ENCODE peak calls at places on chromosomes 11 and 22, in four cellular contexts. T is lung, A is transverse colon, H is heart left ventricle. G is an unnamed sample.

GRCh38 chr11:89442801-89443200 is 48.4 kb downstream of the NOX4 start:
- DNase-seq in H (no peak), T (no peak), A (no peak), G (no peak)

GRCh38 chr11:76233936-76234703 is 27.8 kb upstream of the WNT11 start:
- DNase-seq in T (peak; percentile 53), A (peak; percentile 55), H (peak; percentile 71), G (peak; percentile 65)

GRCh38 chr11:17611503-17612220 is 64.6 kb downstream of the OTOG start:
- DNase-seq in T (peak; percentile 24), H (no peak), A (no peak), G (no peak)

GRCh38 chr22:45518580-45518991 is 15.9 kb downstream of the FBLN1 start:
- DNase-seq in A (no peak), T (no peak), H (no peak), G (no peak)

GRCh38 chr22:36325163-36326031 is 62.4 kb downstream of the MYH9 start:
- DNase-seq in A (peak; percentile 80), H (no peak), T (peak; percentile 72), G (no peak)

GRCh38 chr11:2150206-2150847 is 10.7 kb downstream of the INS start:
- DNase-seq in A (no peak), H (no peak), T (no peak), G (no peak)

GRCh38 chr11:46112961-46113617 is 8.2 kb downstream of the PHF21A start:
- DNase-seq in T (no peak), H (no peak), A (no peak), G (peak; percentile 51)

GRCh38 chr11:11218287-11218986 is 134.6 kb downstream of the CSNK2A3 start:
- DNase-seq in A (peak; percentile 17), H (peak; percentile 69), T (no peak), G (no peak)

GRCh38 chr11:44632466-44633123 is 67.1 kb downstream of the CD82 start:
- DNase-seq in T (peak; percentile 29), H (no peak), A (peak; percentile 29), G (no peak)

GRCh38 chr11:128174465-128175101 is 412.8 kb downstream of the ETS1 start:
- DNase-seq in A (no peak), T (no peak), H (no peak), G (no peak)

GRCh38 chr11:113160652-113161051 is 153.7 kb upstream of the TTC12 start:
- DNase-seq in T (no peak), H (no peak), A (no peak), G (no peak)

GRCh38 chr11:30143098-30143705 is 87.6 kb upstream of the FSHB start:
- DNase-seq in A (no peak), H (no peak), T (no peak), G (no peak)

GRCh38 chr11:8045839-8046238 is 35.2 kb upstream of the TUB start:
- DNase-seq in A (no peak), H (no peak), T (peak; percentile 18), G (no peak)

GRCh38 chr11:60334005-60334620 is 7.1 kb downstream of the MS4A6E start:
- DNase-seq in H (no peak), A (peak; percentile 67), T (peak; percentile 66), G (peak; percentile 70)

GRCh38 chr11:64245797-64246623 is 733 bp downstream of the PPP1R14B start:
- DNase-seq in A (peak; percentile 77), T (peak; percentile 65), H (no peak), G (peak; percentile 60)

GRCh38 chr22:33699176-33699575 is 221.1 kb downstream of the LARGE1 start:
- DNase-seq in T (no peak), H (no peak), A (no peak), G (no peak)

GRCh38 chr11:64060861-64061444 is 25.2 kb downstream of the FLRT1 start:
- DNase-seq in H (peak; percentile 79), A (peak; percentile 29), T (peak; percentile 33), G (peak; percentile 41)

GRCh38 chr22:44620129-44620840 is 81.7 kb upstream of the PRR5 start:
- DNase-seq in H (peak; percentile 88), T (peak; percentile 51), A (peak; percentile 64), G (peak; percentile 67)

GRCh38 chr11:65429724-65430405 is 7.3 kb downstream of the NEAT1 start:
- DNase-seq in H (peak; percentile 81), T (peak; percentile 80), A (peak; percentile 82), G (peak; percentile 56)

GRCh38 chr11:32527191-32527590 is 56.4 kb upstream of the EIF3M start:
- DNase-seq in A (no peak), T (no peak), H (no peak), G (no peak)

GRCh38 chr22:41563051-41563711 is 2.4 kb downstream of the CSDC2 start:
- DNase-seq in T (no peak), H (no peak), A (no peak), G (no peak)

GRCh38 chr11:106399075-106399500 is 321.6 kb downstream of the AASDHPPT start:
- DNase-seq in T (peak; percentile 34), A (no peak), H (peak; percentile 59), G (no peak)

GRCh38 chr22:46619830-46620501 is at the start of gene GRAMD4:
- DNase-seq in H (peak; percentile 85), T (no peak), A (no peak), G (no peak)

GRCh38 chr22:17924076-17924475 is 100.3 kb downstream of the MICAL3 start:
- DNase-seq in A (no peak), H (no peak), T (no peak), G (no peak)

GRCh38 chr11:64268687-64269379 is 15.6 kb downstream of the BAD start:
- DNase-seq in H (peak; percentile 83), T (no peak), A (peak; percentile 75), G (peak; percentile 72)

GRCh38 chr11:60777572-60777971 is 7.6 kb upstream of the MS4A10 start:
- DNase-seq in H (no peak), A (no peak), T (no peak), G (no peak)

GRCh38 chr22:24431309-24432034 is 4.1 kb downstream of the ADORA2A start:
- DNase-seq in T (no peak), A (no peak), H (no peak), G (no peak)

GRCh38 chr11:10584071-10584501 is 15.6 kb upstream of the LYVE1 start:
- DNase-seq in H (no peak), A (no peak), T (no peak), G (no peak)

GRCh38 chr11:128151338-128151737 is 436.0 kb downstream of the ETS1 start:
- DNase-seq in H (no peak), A (no peak), T (no peak), G (no peak)

GRCh38 chr11:92048415-92048814 is 176.2 kb upstream of the FAT3 start:
- DNase-seq in T (no peak), A (no peak), H (no peak), G (no peak)

GRCh38 chr11:44301856-44302231 is 8.1 kb downstream of the ALX4 start:
- DNase-seq in H (no peak), T (no peak), A (no peak), G (no peak)

GRCh38 chr11:4704790-4705334 is 278 bp downstream of the MMP26 start:
- DNase-seq in T (no peak), H (no peak), A (no peak), G (no peak)

GRCh38 chr11:130831506-130832385 is 84.5 kb downstream of the SNX19 start:
- DNase-seq in H (no peak), A (no peak), T (no peak), G (peak; percentile 48)

GRCh38 chr22:19086944-19087343 is 35.3 kb downstream of the DGCR2 start:
- DNase-seq in H (no peak), A (no peak), T (no peak), G (no peak)

GRCh38 chr11:68783216-68783821 is 32.0 kb upstream of the TESMIN start:
- DNase-seq in A (no peak), T (no peak), H (no peak), G (no peak)
- H3K36me3 ChIP-seq in A (peaks cover 54% of the 10 kb centered on the region), T (peaks cover 56% of the 10 kb centered on the region), H (no peaks in the 10 kb centered on the region), G (peaks cover 3% of the 10 kb centered on the region)

GRCh38 chr11:118873804-118874203 is 9.9 kb upstream of the CXCR5 start:
- DNase-seq in T (no peak), A (no peak), H (no peak), G (no peak)
- TF ChIP-seq CTCF in T (no peak), A (no peak), H (no peak), G (no peak)

DNA sequence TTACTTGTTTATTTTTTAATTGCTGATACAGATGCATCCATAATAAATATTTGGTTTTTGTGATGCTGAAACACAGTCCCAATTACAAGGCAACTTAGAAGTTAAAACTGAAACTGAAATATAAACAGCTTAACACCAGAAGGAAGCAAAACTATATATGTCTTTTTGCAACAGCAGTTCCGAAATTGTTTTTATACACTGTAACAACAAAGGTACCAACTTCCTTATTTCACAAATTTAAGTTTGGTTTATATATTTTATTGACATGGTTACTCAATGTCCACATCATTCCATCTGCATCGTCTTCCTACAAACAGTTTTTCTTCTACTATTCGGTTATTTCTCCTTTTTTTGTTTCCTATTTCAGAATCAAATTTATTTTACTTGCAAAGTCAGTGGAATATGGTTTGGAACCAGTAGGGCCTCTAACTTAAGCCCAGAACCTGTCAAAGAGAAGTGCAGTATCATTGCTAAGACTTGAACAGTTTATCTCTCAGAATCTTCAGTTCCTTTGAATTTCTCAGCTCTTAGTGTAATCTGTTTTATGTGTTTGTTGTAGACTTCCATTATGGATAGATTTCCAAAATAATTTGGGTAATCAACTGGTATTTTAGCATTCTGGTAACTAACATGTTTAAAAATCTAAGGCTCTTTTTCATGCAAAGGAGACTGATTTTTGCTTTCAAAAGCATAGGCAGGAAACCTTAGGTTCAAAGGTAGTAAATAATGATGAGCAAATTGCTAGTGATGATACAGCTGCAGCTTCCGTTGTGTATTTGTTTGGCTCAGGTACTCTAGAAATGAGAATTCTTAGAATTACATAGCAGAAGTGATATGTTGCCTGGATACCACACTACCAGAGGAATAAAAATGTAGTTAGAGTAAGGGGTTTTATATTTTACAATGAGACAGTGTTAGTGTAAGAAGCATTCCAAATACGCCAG is 8.2 kb upstream of the HSPA8 start:
- DNase-seq in T (no peak), H (no peak), A (no peak), G (no peak)
- H3K4me3 ChIP-seq in T (no peak overlapping the region), H (peak overlapping the region; percentile 17), A (no peak overlapping the region), G (peak overlapping the region; percentile 53)

DNA sequence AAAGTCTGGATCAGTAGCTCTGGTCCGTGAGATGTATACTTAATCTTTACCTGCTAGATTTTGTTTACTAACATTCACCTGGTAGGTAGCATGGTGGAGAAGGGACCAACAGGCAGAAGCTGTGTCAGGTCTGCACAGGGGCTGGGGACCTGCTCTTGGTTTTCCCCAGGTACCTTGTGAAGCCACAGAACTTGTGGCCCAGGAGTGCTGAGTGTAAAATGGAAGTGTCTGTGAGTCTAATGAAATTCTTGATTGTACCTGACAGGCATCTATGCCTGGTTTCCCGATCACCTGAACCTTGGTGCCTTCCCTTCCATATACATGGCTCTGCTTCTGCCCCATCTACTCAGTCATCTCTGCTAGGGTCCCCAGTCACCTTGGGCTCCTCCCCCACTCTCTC is 94.3 kb downstream of the CWC15 start:
- DNase-seq in H (no peak), A (no peak), T (peak; percentile 11), G (no peak)
- H3K36me3 ChIP-seq in H (no peaks in the 10 kb centered on the region), A (no peaks in the 10 kb centered on the region), T (peaks cover 26% of the 10 kb centered on the region), G (no peaks in the 10 kb centered on the region)